ENCODE peak calls at places on chromosomes 5 and 9, in five cellular contexts. C, I, E, S and Y are unnamed samples.

GRCh38 chr5:54171645-54172384 is 138.6 kb downstream of the ARL15 start:
- DNase-seq in C (no peak), I (peak), E (peak), S (peak), Y (no peak)

GRCh38 chr9:138116521-138116920 is 238.9 kb downstream of the CACNA1B start:
- DNase-seq in C (no peak), I (no peak), E (no peak), S (no peak), Y (no peak)

GRCh38 chr9:94139672-94140417 is 55.6 kb downstream of the PTPDC1 start:
- DNase-seq in C (no peak), I (peak), E (no peak), S (peak), Y (no peak)

GRCh38 chr9:35001803-35002502 is 12.4 kb downstream of the DNAJB5 start:
- DNase-seq in C (no peak), I (peak), E (no peak), S (peak), Y (no peak)

GRCh38 chr5:30501065-30501464 is 692.4 kb upstream of the CDH6 start:
- DNase-seq in C (no peak), I (no peak), E (no peak), S (no peak), Y (no peak)

GRCh38 chr9:114487607-114488300 is 17.5 kb downstream of the WHRN start:
- DNase-seq in C (peak), I (peak), E (peak), S (no peak), Y (peak)

GRCh38 chr5:172311026-172311425 is 27.5 kb upstream of the UBTD2 start:
- DNase-seq in C (no peak), I (no peak), E (no peak), S (no peak), Y (no peak)

GRCh38 chr5:95327211-95327610 is 42.3 kb upstream of the MCTP1 start:
- DNase-seq in C (no peak), I (no peak), E (no peak), S (no peak), Y (no peak)

GRCh38 chr5:175516933-175517823 is 38.8 kb downstream of the SFXN1 start:
- DNase-seq in C (no peak), I (no peak), E (no peak), S (no peak), Y (peak)

GRCh38 chr9:122420315-122420714 is 49.5 kb downstream of the PTGS1 start:
- DNase-seq in C (no peak), I (no peak), E (no peak), S (no peak), Y (no peak)

GRCh38 chr5:94613583-94613982 is 4.8 kb downstream of the KIAA0825 start:
- DNase-seq in C (no peak), I (peak), E (no peak), S (no peak), Y (no peak)

GRCh38 chr9:98362624-98363023 is 107.2 kb upstream of the TBC1D2 start:
- DNase-seq in C (no peak), I (no peak), E (no peak), S (no peak), Y (no peak)

GRCh38 chr9:114237781-114238180 is 82.4 kb downstream of the COL27A1 start:
- DNase-seq in C (no peak), I (no peak), E (no peak), S (no peak), Y (no peak)

GRCh38 chr9:4138781-4139180 is 161.1 kb downstream of the GLIS3 start:
- DNase-seq in C (no peak), I (peak), E (no peak), S (no peak), Y (no peak)

GRCh38 chr5:61732376-61732775 is 400.3 kb downstream of the ZSWIM6 start:
- DNase-seq in C (no peak), I (peak), E (no peak), S (no peak), Y (no peak)

GRCh38 chr5:141874262-141874964 is 3.8 kb downstream of the PCDH1 start:
- DNase-seq in C (no peak), I (no peak), E (no peak), S (no peak), Y (no peak)

GRCh38 chr5:6632931-6633468 is at the start of the genes NSUN2 and SRD5A1:
- DNase-seq in C (peak), I (peak), E (peak), S (peak), Y (peak)

GRCh38 chr5:60945760-60946253 is 802 bp downstream of the NDUFAF2 start:
- DNase-seq in C (peak), I (peak), E (no peak), S (no peak), Y (peak)

GRCh38 chr9:99401826-99402225 is 179.7 kb downstream of the SEC61B start:
- DNase-seq in C (no peak), I (no peak), E (no peak), S (no peak), Y (no peak)

GRCh38 chr5:15762668-15763067 is 262.7 kb downstream of the FBXL7 start:
- DNase-seq in C (no peak), I (no peak), E (no peak), S (no peak), Y (no peak)

GRCh38 chr5:151219789-151220188 is 4.1 kb downstream of the CCDC69 start:
- DNase-seq in C (no peak), I (no peak), E (no peak), S (no peak), Y (no peak)

GRCh38 chr5:22560115-22560514 is 293.0 kb downstream of the CDH12 start:
- DNase-seq in C (no peak), I (peak), E (no peak), S (peak), Y (no peak)